ENCODE peak calls at places on chromosome 19, in ten cellular contexts. B, M, R, A, D, N, X, Y, P and E are unnamed samples.

GRCh38 chr19:36745870-36746269 is 26.7 kb downstream of the ZNF850 start:
- DNase-seq in B (no peak), M (no peak), R (no peak), A (no peak), D (no peak), N (no peak), X (no peak), Y (no peak), P (no peak), E (no peak)

GRCh38 chr19:12666305-12667048 is at the start of the genes MAN2B1 and WDR83:
- DNase-seq in B (peak), M (peak), R (peak), A (no peak), D (peak), N (peak), X (no peak), Y (peak), P (peak), E (no peak)

GRCh38 chr19:16061943-16062342 is 14.4 kb upstream of the TPM4 start:
- DNase-seq in B (no peak), M (no peak), R (no peak), A (no peak), D (no peak), N (no peak), X (no peak), Y (no peak), P (no peak), E (no peak)

GRCh38 chr19:5950744-5951143 is 27.2 kb downstream of the RANBP3 start:
- DNase-seq in B (no peak), M (no peak), R (no peak), A (no peak), D (no peak), N (no peak), X (no peak), Y (no peak), P (no peak), E (no peak)

GRCh38 chr19:39319892-39320168 is 833 bp downstream of the LRFN1 start:
- DNase-seq in B (no peak), M (no peak), R (no peak), A (no peak), D (no peak), N (no peak), X (no peak), Y (no peak), P (no peak), E (no peak)

GRCh38 chr19:45753548-45753947 is 15.5 kb downstream of the SIX5 start:
- DNase-seq in B (no peak), M (no peak), R (no peak), A (no peak), D (no peak), N (no peak), X (no peak), Y (no peak), P (no peak), E (no peak)

GRCh38 chr19:28514166-28514565 is 698.8 kb downstream of the UQCRFS1 start:
- DNase-seq in B (no peak), M (no peak), R (no peak), A (no peak), D (no peak), N (no peak), X (no peak), Y (no peak), P (no peak), E (no peak)

GRCh38 chr19:53055117-53055516 is 10.6 kb downstream of the ERVV-2 start:
- DNase-seq in B (no peak), M (no peak), R (no peak), A (no peak), D (peak), N (no peak), X (no peak), Y (no peak), P (no peak), E (no peak)

GRCh38 chr19:2034729-2035589 is 16.1 kb downstream of the MKNK2 start:
- DNase-seq in B (no peak), M (no peak), R (peak), A (no peak), D (no peak), N (no peak), X (no peak), Y (no peak), P (peak), E (no peak)

GRCh38 chr19:7989071-7989575 is 16.3 kb downstream of the ELAVL1 start:
- DNase-seq in B (no peak), M (no peak), R (no peak), A (no peak), D (no peak), N (no peak), X (no peak), Y (no peak), P (no peak), E (no peak)

GRCh38 chr19:2461751-2462634 is 5.2 kb upstream of the LMNB2 start:
- DNase-seq in B (peak), M (no peak), R (peak), A (no peak), D (no peak), N (peak), X (no peak), Y (no peak), P (peak), E (no peak)

GRCh38 chr19:50476943-50477264 is 256 bp upstream of the GARIN5A start:
- DNase-seq in B (no peak), M (no peak), R (no peak), A (no peak), D (no peak), N (no peak), X (no peak), Y (no peak), P (no peak), E (no peak)

GRCh38 chr19:57850553-57851017 is 926 bp downstream of the ZNF587 start:
- DNase-seq in B (no peak), M (no peak), R (no peak), A (no peak), D (peak), N (no peak), X (no peak), Y (no peak), P (no peak), E (no peak)

GRCh38 chr19:19026299-19026971 is 6.9 kb downstream of the SUGP2 start:
- DNase-seq in B (no peak), M (no peak), R (no peak), A (no peak), D (no peak), N (no peak), X (no peak), Y (no peak), P (no peak), E (no peak)

GRCh38 chr19:40445006-40445312 is 824 bp upstream of the SERTAD3 start:
- DNase-seq in B (no peak), M (no peak), R (no peak), A (no peak), D (no peak), N (no peak), X (no peak), Y (no peak), P (no peak), E (no peak)

GRCh38 chr19:6821639-6822310 is 49.3 kb downstream of the VAV1 start:
- DNase-seq in B (no peak), M (no peak), R (no peak), A (no peak), D (no peak), N (no peak), X (no peak), Y (no peak), P (peak), E (no peak)

GRCh38 chr19:1455336-1456120 is 5.6 kb downstream of the APC2 start:
- DNase-seq in B (no peak), M (no peak), R (no peak), A (no peak), D (peak), N (no peak), X (no peak), Y (no peak), P (no peak), E (peak)

GRCh38 chr19:49931293-49932040 is 2.2 kb upstream of the NUP62 start:
- DNase-seq in B (no peak), M (no peak), R (no peak), A (no peak), D (no peak), N (no peak), X (no peak), Y (no peak), P (no peak), E (no peak)

GRCh38 chr19:56117376-56117884 is 3.7 kb downstream of the ZNF787 start:
- DNase-seq in B (no peak), M (no peak), R (no peak), A (no peak), D (no peak), N (no peak), X (no peak), Y (no peak), P (no peak), E (no peak)

GRCh38 chr19:2266183-2266993 is 10.2 kb upstream of the JSRP1 start:
- DNase-seq in B (peak), M (peak), R (no peak), A (no peak), D (no peak), N (no peak), X (no peak), Y (peak), P (peak), E (no peak)

GRCh38 chr19:5961969-5962945 is 15.7 kb downstream of the RANBP3 start:
- DNase-seq in B (no peak), M (peak), R (no peak), A (no peak), D (no peak), N (peak), X (peak), Y (peak), P (no peak), E (no peak)

GRCh38 chr19:17515408-17516149 is 4.1 kb downstream of the PGLS start:
- DNase-seq in B (no peak), M (no peak), R (no peak), A (no peak), D (no peak), N (no peak), X (no peak), Y (no peak), P (no peak), E (no peak)

GRCh38 chr19:17202249-17202648 is 12.9 kb upstream of the USE1 start:
- DNase-seq in B (no peak), M (no peak), R (no peak), A (no peak), D (no peak), N (no peak), X (no peak), Y (no peak), P (no peak), E (no peak)

GRCh38 chr19:50357178-50358100 is 8.0 kb downstream of the NAPSA start:
- DNase-seq in B (peak), M (peak), R (peak), A (no peak), D (peak), N (peak), X (peak), Y (peak), P (peak), E (no peak)

GRCh38 chr19:16076958-16077611 is 790 bp downstream of the TPM4 start:
- DNase-seq in B (peak), M (peak), R (no peak), A (no peak), D (no peak), N (no peak), X (no peak), Y (no peak), P (peak), E (no peak)

GRCh38 chr19:47714339-47714738 is 1.1 kb downstream of the EHD2 start:
- DNase-seq in B (no peak), M (no peak), R (no peak), A (no peak), D (no peak), N (no peak), X (no peak), Y (no peak), P (no peak), E (no peak)

GRCh38 chr19:14072535-14073231 is at the start of gene MISP3:
- DNase-seq in B (peak), M (peak), R (no peak), A (no peak), D (peak), N (no peak), X (no peak), Y (peak), P (no peak), E (no peak)

GRCh38 chr19:13920940-13921744 is 15.1 kb downstream of the CC2D1A start:
- DNase-seq in B (no peak), M (no peak), R (no peak), A (peak), D (no peak), N (no peak), X (no peak), Y (peak), P (no peak), E (no peak)

GRCh38 chr19:51370230-51370629 is 1.4 kb upstream of the CLDND2 start:
- DNase-seq in B (no peak), M (no peak), R (no peak), A (no peak), D (no peak), N (no peak), X (no peak), Y (no peak), P (no peak), E (no peak)

GRCh38 chr19:16435238-16435911 is 36.4 kb downstream of the EPS15L1 start:
- DNase-seq in B (no peak), M (no peak), R (no peak), A (peak), D (no peak), N (no peak), X (peak), Y (peak), P (no peak), E (no peak)

GRCh38 chr19:1350861-1351260 is 32.8 kb upstream of the NDUFS7 start:
- DNase-seq in B (no peak), M (no peak), R (no peak), A (no peak), D (no peak), N (no peak), X (no peak), Y (no peak), P (no peak), E (no peak)

GRCh38 chr19:18903146-18904056 is 7.4 kb upstream of the CERS1 start:
- DNase-seq in B (no peak), M (no peak), R (no peak), A (no peak), D (no peak), N (no peak), X (no peak), Y (no peak), P (no peak), E (no peak)

GRCh38 chr19:3108775-3109174 is 14.6 kb downstream of the GNA11 start:
- DNase-seq in B (peak), M (peak), R (peak), A (no peak), D (peak), N (peak), X (no peak), Y (no peak), P (no peak), E (no peak)

GRCh38 chr19:42185281-42185680 is 32.2 kb downstream of the DEDD2 start:
- DNase-seq in B (peak), M (no peak), R (no peak), A (no peak), D (no peak), N (no peak), X (no peak), Y (no peak), P (no peak), E (no peak)

GRCh38 chr19:15247107-15248014 is 15.1 kb upstream of the EPHX3 start:
- DNase-seq in B (no peak), M (no peak), R (no peak), A (no peak), D (no peak), N (no peak), X (no peak), Y (no peak), P (no peak), E (no peak)

GRCh38 chr19:15532779-15533521 is 24.6 kb downstream of the CYP4F22 start:
- DNase-seq in B (no peak), M (no peak), R (no peak), A (no peak), D (no peak), N (no peak), X (no peak), Y (no peak), P (no peak), E (no peak)

GRCh38 chr19:2820112-2820702 is 539 bp downstream of the ZNF554 start:
- DNase-seq in B (no peak), M (peak), R (no peak), A (no peak), D (no peak), N (no peak), X (no peak), Y (no peak), P (no peak), E (no peak)

GRCh38 chr19:49786432-49786831 is 19.6 kb downstream of the AP2A1 start:
- DNase-seq in B (no peak), M (no peak), R (no peak), A (peak), D (no peak), N (no peak), X (no peak), Y (no peak), P (peak), E (no peak)

GRCh38 chr19:47161876-47162489 is 31.3 kb downstream of the SAE1 start:
- DNase-seq in B (no peak), M (no peak), R (no peak), A (no peak), D (no peak), N (no peak), X (no peak), Y (no peak), P (no peak), E (no peak)